ENCODE peak calls at places on chromosomes 2 and 18, in seven cellular contexts. E, G, J, D, U, L and I are unnamed samples.

GRCh38 chr2:31138037-31138962 is at the start of gene GALNT14:
- DNase-seq in G (no peak), E (peak), J (peak), U (no peak), L (peak), D (peak), I (peak)

GRCh38 chr2:135582383-135582782 is 51.1 kb downstream of the R3HDM1 start:
- DNase-seq in J (no peak), G (no peak), E (no peak), L (no peak), D (no peak), U (no peak), I (no peak)

GRCh38 chr18:35641916-35642315 is 60.4 kb downstream of the GALNT1 start:
- DNase-seq in D (no peak), E (no peak), L (no peak), U (no peak), G (no peak), J (no peak), I (peak)

GRCh38 chr2:182666674-182667320 is 49.3 kb upstream of the DNAJC10 start:
- DNase-seq in D (no peak), J (no peak), U (no peak), E (peak), L (no peak), G (no peak), I (peak)

GRCh38 chr2:201204655-201205515 is 21.9 kb downstream of the CASP10 start:
- DNase-seq in G (no peak), U (no peak), L (no peak), J (no peak), D (no peak), E (no peak), I (no peak)

GRCh38 chr2:210198326-210198725 is 26.9 kb downstream of the ACADL start:
- DNase-seq in J (no peak), D (no peak), L (no peak), G (no peak), U (no peak), E (no peak), I (peak)

GRCh38 chr2:176997074-176997791 is 215.4 kb upstream of the HNRNPA3 start:
- DNase-seq in E (no peak), G (no peak), L (no peak), D (no peak), U (no peak), J (no peak), I (peak)

GRCh38 chr2:224545884-224546644 is 39.1 kb downstream of the CUL3 start:
- DNase-seq in D (no peak), E (no peak), U (no peak), G (no peak), J (no peak), L (no peak), I (peak)

GRCh38 chr2:225995788-225996476 is 596.4 kb downstream of the NYAP2 start:
- DNase-seq in D (no peak), U (no peak), E (no peak), L (no peak), J (no peak), G (no peak), I (peak)

GRCh38 chr2:31390324-31390723 is 24.2 kb downstream of the XDH start:
- DNase-seq in D (no peak), E (no peak), G (no peak), L (no peak), J (no peak), U (no peak), I (no peak)

GRCh38 chr2:107018366-107018765 is 132.4 kb upstream of the ST6GAL2 start:
- DNase-seq in J (no peak), D (no peak), U (no peak), G (no peak), L (no peak), E (no peak), I (no peak)

GRCh38 chr18:47749195-47749973 is 181.1 kb downstream of the SMAD2 start:
- DNase-seq in L (peak), J (peak), U (no peak), G (no peak), D (peak), E (peak), I (peak)

GRCh38 chr18:65788373-65788772 is 37.6 kb downstream of the CDH7 start:
- DNase-seq in L (no peak), E (peak), D (no peak), G (no peak), U (no peak), J (no peak), I (no peak)

GRCh38 chr2:217273851-217274250 is 414.0 kb upstream of the TNP1 start:
- DNase-seq in G (no peak), L (no peak), J (no peak), E (no peak), D (no peak), U (no peak), I (no peak)

GRCh38 chr18:47981830-47982229 is 51.4 kb upstream of the SMAD2 start:
- DNase-seq in E (no peak), G (no peak), L (no peak), J (no peak), U (no peak), D (no peak), I (no peak)

GRCh38 chr2:64751286-64752260 is 97.9 kb upstream of the SERTAD2 start:
- DNase-seq in G (no peak), U (no peak), L (peak), D (no peak), J (peak), E (no peak), I (no peak)

GRCh38 chr2:74688881-74689280 is 34.8 kb downstream of the SEMA4F start:
- DNase-seq in J (no peak), E (no peak), G (no peak), U (no peak), D (no peak), L (no peak), I (no peak)

GRCh38 chr2:66435963-66436362 is 1.0 kb downstream of the MEIS1 start:
- DNase-seq in E (no peak), G (no peak), J (no peak), L (no peak), D (no peak), U (no peak), I (no peak)

GRCh38 chr2:128605931-128606330 is 287.3 kb upstream of the HS6ST1 start:
- DNase-seq in G (no peak), L (no peak), U (no peak), J (no peak), E (no peak), D (no peak), I (no peak)

GRCh38 chr2:150472122-150472899 is 15.2 kb downstream of the RND3 start:
- DNase-seq in G (no peak), L (no peak), J (no peak), D (no peak), E (no peak), U (no peak), I (peak)

GRCh38 chr2:134912406-134912805 is 6.2 kb upstream of the CCNT2 start:
- DNase-seq in L (no peak), J (no peak), E (no peak), G (no peak), D (no peak), U (no peak), I (peak)

GRCh38 chr18:76860411-76860810 is 38.1 kb downstream of the ZNF236 start:
- DNase-seq in D (no peak), E (no peak), G (no peak), U (no peak), L (no peak), J (no peak), I (peak)

GRCh38 chr2:237864030-237864931 is 4.9 kb downstream of the RAMP1 start:
- DNase-seq in U (no peak), E (no peak), L (peak), J (no peak), G (no peak), D (no peak), I (no peak)

GRCh38 chr2:85131116-85131515 is 2.1 kb upstream of the TCF7L1 start:
- DNase-seq in L (no peak), J (peak), E (no peak), G (no peak), D (no peak), U (no peak), I (peak)

GRCh38 chr18:13912601-13913000 is 2.7 kb downstream of the MC2R start:
- DNase-seq in E (no peak), D (no peak), L (peak), J (no peak), U (no peak), G (no peak), I (no peak)

GRCh38 chr18:10771053-10771709 is 245.4 kb downstream of the NAPG start:
- DNase-seq in L (no peak), E (no peak), U (no peak), J (peak), G (no peak), D (no peak), I (peak)

GRCh38 chr2:227816507-227817274 is 3.0 kb downstream of the CCL20 start:
- DNase-seq in L (no peak), D (no peak), E (no peak), G (no peak), U (no peak), J (no peak), I (peak)

GRCh38 chr2:161418715-161419337 is 2.7 kb downstream of the TBR1 start:
- DNase-seq in G (no peak), E (peak), D (peak), J (no peak), L (no peak), U (no peak), I (no peak)

GRCh38 chr18:12278153-12278764 is 24.1 kb downstream of the CIDEA start:
- DNase-seq in E (no peak), L (no peak), D (no peak), U (no peak), G (no peak), J (no peak), I (no peak)

GRCh38 chr18:44537521-44537920 is 143.2 kb upstream of the SETBP1 start:
- DNase-seq in E (peak), J (peak), D (no peak), U (peak), G (no peak), L (no peak), I (peak)

GRCh38 chr2:52810460-52810859 is 957.1 kb upstream of the CHAC2 start:
- DNase-seq in U (peak), G (no peak), D (no peak), L (no peak), E (no peak), J (peak), I (peak)

GRCh38 chr2:158973511-158973956 is 5.1 kb downstream of the TANC1 start:
- DNase-seq in E (peak), U (no peak), J (no peak), G (no peak), L (no peak), D (no peak), I (peak)

GRCh38 chr2:201654611-201655384 is 11.5 kb upstream of the TMEM237 start:
- DNase-seq in E (no peak), D (no peak), U (peak), L (no peak), J (peak), G (no peak), I (peak)

GRCh38 chr2:170276056-170276455 is 98.1 kb downstream of the MYO3B start:
- DNase-seq in L (no peak), J (no peak), G (no peak), U (no peak), E (no peak), D (no peak), I (no peak)

GRCh38 chr2:6342273-6342920 is 523.3 kb downstream of the CMPK2 start:
- DNase-seq in D (no peak), U (no peak), G (no peak), E (no peak), J (no peak), L (no peak), I (no peak)

GRCh38 chr2:53737091-53737490 is 30.5 kb upstream of the CHAC2 start:
- DNase-seq in U (no peak), L (no peak), J (no peak), D (no peak), G (no peak), E (no peak), I (no peak)

GRCh38 chr2:45713126-45713525 is 61.7 kb downstream of the PRKCE start:
- DNase-seq in G (no peak), D (no peak), J (no peak), E (no peak), U (no peak), L (no peak), I (no peak)

GRCh38 chr2:135620223-135620622 is 88.9 kb downstream of the R3HDM1 start:
- DNase-seq in E (no peak), D (no peak), L (no peak), U (no peak), G (no peak), J (no peak), I (no peak)

GRCh38 chr2:120520929-120521912 is 175.3 kb downstream of the INHBB start:
- DNase-seq in U (no peak), D (peak), J (peak), E (no peak), G (no peak), L (no peak), I (peak)

GRCh38 chr2:29216609-29216909 is 101.3 kb downstream of the CLIP4 start:
- DNase-seq in L (no peak), G (no peak), J (no peak), U (no peak), D (peak), E (no peak), I (no peak)